ENCODE peak calls at places on chromosomes 11 and 22, in four cellular contexts. One of them, this sample, is unnamed.
A peak's percentile ranks its signal among the peaks of the same experiment; 100 is the strongest.

GRCh38 chr11:102545701-102546100 is 15.2 kb upstream of the MMP7 start:
- DNase-seq in GM12878: no peak
- DNase-seq in HepG2: no peak
- DNase-seq in K562: no peak
- DNase-seq in this sample: no peak

GRCh38 chr11:47915407-47916137 is 64.8 kb upstream of the PTPRJ start:
- DNase-seq in HepG2: peak; percentile 37
- DNase-seq in K562: no peak
- DNase-seq in GM12878: no peak
- DNase-seq in this sample: no peak

GRCh38 chr11:12803086-12803826 is 129.0 kb downstream of the TEAD1 start:
- DNase-seq in K562: no peak
- DNase-seq in HepG2: no peak
- DNase-seq in GM12878: no peak
- DNase-seq in this sample: no peak

GRCh38 chr11:17489729-17490128 is 13.1 kb upstream of the ABCC8 start:
- DNase-seq in GM12878: no peak
- DNase-seq in K562: no peak
- DNase-seq in HepG2: no peak
- DNase-seq in this sample: no peak

GRCh38 chr11:45237666-45238348 is 48.3 kb downstream of the SYT13 start:
- DNase-seq in K562: no peak
- DNase-seq in GM12878: no peak
- DNase-seq in HepG2: no peak
- DNase-seq in this sample: no peak

GRCh38 chr22:39959640-39960447 is at the start of gene TMA7B:
- DNase-seq in HepG2: no peak
- DNase-seq in GM12878: no peak
- DNase-seq in K562: peak; percentile 49
- DNase-seq in this sample: peak; percentile 31

GRCh38 chr11:2518983-2519340 is 74.2 kb downstream of the KCNQ1 start:
- DNase-seq in K562: no peak
- DNase-seq in GM12878: no peak
- DNase-seq in HepG2: no peak
- DNase-seq in this sample: peak; percentile 6

GRCh38 chr11:134978388-134979088 is 566.5 kb upstream of the B3GAT1 start:
- DNase-seq in HepG2: no peak
- DNase-seq in K562: peak; percentile 15
- DNase-seq in GM12878: no peak
- DNase-seq in this sample: peak; percentile 29

GRCh38 chr11:17221968-17222367 is 14.2 kb upstream of the PIK3C2A start:
- DNase-seq in HepG2: no peak
- DNase-seq in GM12878: no peak
- DNase-seq in K562: no peak
- DNase-seq in this sample: no peak

DNA sequence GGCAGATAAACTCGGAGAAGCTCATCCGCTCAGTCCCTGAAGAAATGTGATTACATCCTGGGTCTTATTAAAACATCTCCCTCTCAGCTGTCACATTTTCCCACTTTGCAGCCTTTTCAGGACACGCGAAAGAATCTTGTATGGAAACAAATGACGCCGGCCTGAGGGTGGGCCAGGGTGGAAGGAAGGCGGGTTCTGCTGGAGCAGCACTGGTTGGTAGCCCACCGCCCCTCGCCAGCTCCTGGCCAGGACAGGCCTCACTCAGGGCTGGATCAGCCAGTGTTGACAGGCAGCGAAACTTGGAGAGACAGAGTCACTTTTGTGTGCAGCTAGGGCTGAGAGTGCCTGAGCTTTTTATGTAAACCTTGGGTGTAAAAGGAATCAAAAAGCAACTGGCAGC is 371.8 kb downstream of the TBC1D22A start:
- DNase-seq in GM12878: no peak
- DNase-seq in K562: no peak
- DNase-seq in HepG2: no peak
- DNase-seq in this sample: no peak
- TF ChIP-seq CBFB in GM12878: no peak
- TF ChIP-seq CBFB in K562: no peak
- TF ChIP-seq CBFB in HepG2: no peak
- TF ChIP-seq CBFB in this sample: no peak

GRCh38 chr22:19759994-19760651 is 455 bp upstream of the TBX1 start:
- DNase-seq in K562: peak; percentile 98
- DNase-seq in GM12878: no peak
- DNase-seq in HepG2: no peak
- DNase-seq in this sample: no peak
- TF ChIP-seq CBFB in K562: no peak
- TF ChIP-seq CBFB in GM12878: no peak
- TF ChIP-seq CBFB in HepG2: no peak
- TF ChIP-seq CBFB in this sample: no peak

GRCh38 chr11:117627259-117627658 is 169.8 kb downstream of the DSCAML1 start:
- DNase-seq in HepG2: no peak
- DNase-seq in GM12878: no peak
- DNase-seq in K562: no peak
- DNase-seq in this sample: no peak

GRCh38 chr11:117626576-117626975 is 170.4 kb downstream of the DSCAML1 start:
- DNase-seq in GM12878: no peak
- DNase-seq in HepG2: no peak
- DNase-seq in K562: no peak
- DNase-seq in this sample: no peak

GRCh38 chr11:117623831-117624271 is 173.2 kb downstream of the DSCAML1 start:
- DNase-seq in HepG2: no peak
- DNase-seq in GM12878: no peak
- DNase-seq in K562: no peak
- DNase-seq in this sample: no peak

GRCh38 chr11:117629146-117629545 is 167.9 kb downstream of the DSCAML1 start:
- DNase-seq in GM12878: no peak
- DNase-seq in HepG2: no peak
- DNase-seq in K562: no peak
- DNase-seq in this sample: no peak

DNA sequence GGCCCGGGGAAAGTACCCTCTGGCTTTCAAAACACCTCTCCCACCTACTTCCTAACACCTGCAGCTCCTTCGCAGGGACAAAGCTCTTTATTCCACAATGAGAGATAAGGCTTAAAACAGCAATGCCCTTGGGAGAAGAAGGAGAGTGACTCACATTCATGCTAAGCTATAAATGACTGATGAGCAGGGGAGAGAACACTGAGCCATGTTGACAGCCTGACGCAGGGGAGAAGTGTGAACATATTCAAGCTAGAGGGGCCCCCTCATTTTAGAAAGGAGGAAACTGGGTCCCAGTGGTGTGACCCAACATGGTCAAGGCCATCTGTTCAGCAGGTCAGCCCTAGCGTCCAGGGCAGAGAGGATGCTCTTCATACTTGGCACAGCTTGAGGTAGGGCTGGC is 171.8 kb downstream of the DSCAML1 start:
- DNase-seq in GM12878: no peak
- DNase-seq in HepG2: no peak
- DNase-seq in K562: no peak
- DNase-seq in this sample: no peak
- TF ChIP-seq CBFB in GM12878: no peak
- TF ChIP-seq CBFB in HepG2: no peak
- TF ChIP-seq CBFB in K562: no peak
- TF ChIP-seq CBFB in this sample: no peak

DNA sequence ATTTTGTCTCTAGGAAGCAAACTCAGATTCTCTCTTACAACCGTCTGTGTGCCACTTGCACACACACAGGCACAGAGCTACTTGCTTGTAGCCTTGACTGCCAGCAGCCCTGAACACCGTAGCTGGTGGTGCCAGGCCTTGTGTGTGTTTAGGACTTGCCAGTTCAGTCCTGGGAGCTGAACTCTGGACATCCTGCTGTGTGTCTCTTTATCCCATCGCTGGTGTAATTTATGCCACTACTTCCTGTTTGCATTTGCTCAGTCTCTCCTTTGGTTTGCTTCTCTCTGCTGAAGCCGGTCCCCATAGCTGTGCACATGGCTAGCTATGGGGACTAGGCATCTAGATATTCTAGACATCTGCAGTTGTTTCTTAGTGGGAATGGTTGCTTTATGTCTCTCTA is 24.0 kb downstream of the MARK2 start:
- DNase-seq in K562: no peak
- DNase-seq in HepG2: peak; percentile 89
- DNase-seq in GM12878: no peak
- DNase-seq in this sample: no peak
- TF ChIP-seq CBFB in K562: no peak
- TF ChIP-seq CBFB in HepG2: no peak
- TF ChIP-seq CBFB in GM12878: no peak
- TF ChIP-seq CBFB in this sample: no peak

This sample was measured in WTC11.